ENCODE peak calls at places on chromosomes 16 and 17, in nine cellular contexts. Y is right lobe of liver, M is IMR-90, G is body of pancreas, W is esophagus squamous epithelium, Z is tibial nerve, L is ovary, U is endothelial cell of umbilical vein, Q is Peyer's patch. S is an unnamed sample. For H3K4me1, the result is how much of the 10 kb centered on the place peaks cover.

GRCh38 chr17:61574542-61575351 is 16.3 kb downstream of the NACA2 start:
- DNase-seq in Y (no peak), M (peak), G (no peak), W (no peak), Z (no peak), L (no peak), U (peak), Q (no peak), S (no peak)

GRCh38 chr16:11949527-11949926 is 7.7 kb upstream of the NPIPB2 start:
- DNase-seq in Y (no peak), M (peak), G (peak), W (no peak), Z (no peak), L (no peak), U (peak), Q (no peak), S (no peak)

GRCh38 chr17:17321356-17322025 is 18.3 kb downstream of the NT5M start:
- DNase-seq in Y (no peak), M (no peak), G (no peak), W (no peak), Z (no peak), L (no peak), U (no peak), Q (no peak), S (no peak)

GRCh38 chr16:11129378-11129781 is 126.6 kb downstream of the SOCS1 start:
- DNase-seq in Y (no peak), M (no peak), G (no peak), W (no peak), Z (no peak), L (peak), U (no peak), Q (no peak), S (peak)

GRCh38 chr17:68780561-68780960 is 174.6 kb downstream of the ABCA8 start:
- DNase-seq in Y (no peak), M (no peak), G (no peak), W (no peak), Z (no peak), L (no peak), U (no peak), Q (no peak), S (no peak)

GRCh38 chr17:72421128-72422092 is 300.6 kb downstream of the SOX9 start:
- DNase-seq in Y (no peak), M (peak), G (peak), W (no peak), Z (no peak), L (no peak), U (peak), Q (no peak), S (no peak)

GRCh38 chr16:58336332-58337089 is 41.7 kb upstream of the PRSS54 start:
- DNase-seq in Y (peak), M (peak), G (peak), W (no peak), Z (peak), L (peak), U (peak), Q (peak), S (peak)

GRCh38 chr16:28925386-28926228 is 569 bp upstream of the RABEP2 start:
- DNase-seq in Y (no peak), M (peak), G (peak), W (peak), Z (peak), L (peak), U (peak), Q (peak), S (peak)

GRCh38 chr17:6425407-6425806 is 9.5 kb downstream of the AIPL1 start:
- DNase-seq in Y (no peak), M (no peak), G (no peak), W (no peak), Z (no peak), L (no peak), U (no peak), Q (no peak), S (no peak)

GRCh38 chr17:12316021-12316420 is 295.3 kb downstream of the MAP2K4 start:
- DNase-seq in Y (no peak), M (peak), G (no peak), W (no peak), Z (no peak), L (no peak), U (no peak), Q (no peak), S (no peak)

GRCh38 chr16:9378876-9379275 is 287.4 kb downstream of the HAPSTR1 start:
- DNase-seq in Y (no peak), M (no peak), G (no peak), W (no peak), Z (no peak), L (no peak), U (peak), Q (no peak), S (no peak)

GRCh38 chr17:55265434-55266021 is 768 bp downstream of the HLF start:
- DNase-seq in Y (peak), M (no peak), G (no peak), W (no peak), Z (no peak), L (peak), U (no peak), Q (no peak), S (peak)

GRCh38 chr17:1643999-1644492 is 1.5 kb downstream of the SCARF1 start:
- DNase-seq in Y (no peak), M (no peak), G (no peak), W (no peak), Z (no peak), L (no peak), U (peak), Q (no peak), S (no peak)

DNA sequence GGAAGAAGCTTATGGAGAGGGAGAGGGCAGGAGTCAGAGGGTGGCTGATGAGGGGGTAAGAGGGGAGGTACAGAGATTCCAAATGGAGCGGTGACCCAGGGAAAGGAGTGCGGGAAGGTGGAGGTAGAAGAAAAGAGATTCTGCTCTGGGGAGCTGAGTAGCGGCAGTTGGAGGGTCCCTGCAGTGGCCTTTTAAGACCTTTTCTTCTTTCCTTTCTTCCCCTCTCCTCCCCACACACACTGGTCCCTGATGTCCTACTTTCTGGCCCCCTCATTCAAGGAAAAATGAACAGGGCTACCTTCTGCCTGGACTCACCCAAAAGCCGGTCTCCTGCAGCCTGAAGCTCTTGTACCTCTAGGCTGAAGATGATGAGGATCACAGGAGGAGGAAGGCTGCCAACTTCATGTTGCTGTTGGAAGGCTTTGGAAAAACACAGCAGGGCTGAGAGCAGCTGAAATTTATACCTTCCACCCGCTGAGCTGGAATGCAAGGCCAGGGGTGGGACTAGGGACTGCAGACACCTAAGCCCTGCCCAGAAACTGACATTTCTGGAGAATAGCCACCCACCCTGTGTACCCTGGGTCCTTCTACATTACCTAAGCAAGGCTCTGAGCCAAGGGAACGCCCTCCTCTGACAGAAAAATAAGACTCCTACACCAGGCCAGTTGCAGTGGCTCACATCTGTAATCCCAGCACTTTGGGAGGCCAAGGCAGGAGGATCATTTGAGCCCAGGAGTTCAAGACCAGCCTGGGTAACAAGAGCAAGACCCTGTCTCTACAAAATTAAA is 9.4 kb upstream of the HEATR6 start:
- DNase-seq in Y (no peak), M (no peak), G (peak), W (no peak), Z (no peak), L (no peak), U (no peak), Q (no peak), S (no peak)
- H3K27ac ChIP-seq in Y (no peak), M (peak), G (no peak), W (no peak), Z (no peak), L (no peak), U (no peak), Q (no peak), S (no peak)

GRCh38 chr17:64627797-64628196 is 34.3 kb downstream of the SMURF2 start:
- DNase-seq in Y (no peak), M (no peak), G (no peak), W (no peak), Z (no peak), L (no peak), U (no peak), Q (no peak), S (no peak)
- TF ChIP-seq POLR2A in Y (no peak), M (no peak), G (no peak), W (no peak), Z (no peak), L (no peak), U (no peak), Q (no peak), S (no peak)

GRCh38 chr17:57943645-57944044 is 11.6 kb downstream of the CUEDC1 start:
- DNase-seq in Y (no peak), M (no peak), G (no peak), W (no peak), Z (no peak), L (no peak), U (no peak), Q (no peak), S (no peak)

GRCh38 chr17:57945999-57946797 is 9.0 kb downstream of the CUEDC1 start:
- DNase-seq in Y (no peak), M (peak), G (no peak), W (no peak), Z (no peak), L (no peak), U (no peak), Q (no peak), S (no peak)

GRCh38 chr17:57943140-57943539 is 12.1 kb downstream of the CUEDC1 start:
- DNase-seq in Y (no peak), M (peak), G (no peak), W (no peak), Z (no peak), L (no peak), U (no peak), Q (no peak), S (no peak)

GRCh38 chr17:57946798-57947358 is 8.3 kb downstream of the CUEDC1 start:
- DNase-seq in Y (peak), M (peak), G (peak), W (no peak), Z (no peak), L (peak), U (peak), Q (peak), S (peak)

DNA sequence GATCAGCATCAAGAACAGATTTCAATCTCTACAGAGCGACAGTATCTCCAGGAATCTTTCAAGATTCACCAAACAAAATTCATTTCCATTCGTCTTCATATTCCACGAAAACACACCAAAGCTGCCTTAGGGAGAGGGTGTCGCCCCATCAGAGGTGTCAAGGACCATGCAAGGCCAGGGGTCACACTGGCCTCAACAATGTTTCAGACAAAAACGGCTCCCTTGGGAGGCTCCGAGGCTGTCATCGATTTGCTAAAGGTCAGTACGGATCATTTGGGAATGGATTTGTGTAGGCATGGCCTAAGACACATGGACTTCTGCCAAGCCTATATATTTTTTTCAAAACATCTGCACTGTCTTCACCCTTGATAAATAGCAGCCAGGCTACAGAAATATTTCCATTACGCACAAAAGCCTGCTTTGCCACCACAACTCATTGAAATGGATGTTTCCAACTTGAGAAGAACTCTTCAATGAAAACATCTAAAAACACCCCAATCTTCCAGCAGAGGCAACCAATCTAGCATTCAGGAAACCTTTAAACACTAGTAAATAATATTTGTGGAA is 10.3 kb downstream of the CUEDC1 start:
- DNase-seq in Y (no peak), M (no peak), G (no peak), W (no peak), Z (no peak), L (no peak), U (no peak), Q (no peak), S (no peak)
- H3K4me1 ChIP-seq in Y (under half), M (under half), G (half or more), W (half or more), Z (under half), L (under half), U (under half), Q (under half), S (half or more)

DNA sequence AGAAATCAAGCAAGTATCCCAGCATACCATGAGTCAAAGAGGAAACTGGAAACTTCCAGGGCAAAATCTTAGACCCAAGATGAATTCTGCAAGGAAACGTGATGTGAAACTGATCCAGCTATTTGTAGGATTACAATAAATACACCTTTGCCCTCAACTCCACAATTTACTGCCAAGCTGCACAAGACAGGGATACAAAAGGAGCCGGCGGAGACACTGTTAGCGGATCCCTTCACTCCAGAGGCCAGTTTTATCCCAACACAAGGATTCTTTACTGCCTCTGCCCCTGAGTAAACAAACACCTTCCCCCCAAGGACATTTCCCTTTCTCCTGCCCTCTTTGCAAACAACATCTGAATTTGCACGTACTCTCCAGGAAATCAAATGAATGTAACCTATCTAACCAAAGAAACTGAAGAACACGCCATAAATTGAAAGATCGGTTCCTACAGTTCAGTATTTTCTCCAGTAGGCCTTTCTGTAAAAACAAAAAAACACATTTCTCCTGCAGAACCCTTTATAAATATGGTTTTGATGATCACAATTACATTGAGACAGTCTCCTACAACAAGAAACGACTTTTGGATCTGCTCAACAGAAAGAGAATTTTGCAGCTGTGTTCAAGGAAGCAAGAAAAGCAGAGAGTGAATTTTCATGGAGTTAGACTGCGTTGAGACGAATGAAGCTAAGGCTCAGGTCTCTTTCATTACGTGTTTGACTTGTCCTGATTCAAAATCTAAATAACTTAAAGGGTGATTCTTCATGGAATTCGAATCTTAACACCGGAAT is 1.4 kb upstream of the CBX2 start:
- DNase-seq in Y (no peak), M (no peak), G (no peak), W (no peak), Z (no peak), L (no peak), U (peak), Q (no peak), S (no peak)
- H3K27ac ChIP-seq in Y (no peak), M (no peak), G (peak), W (peak), Z (peak), L (peak), U (no peak), Q (no peak), S (peak)

S was measured in sigmoid colon.